ENCODE peak calls at places on chromosomes 3 and 15, in nine cellular contexts. H is DND-41, X is AG09319, Z is PC-3, G is H9, Y is PC-9, E is pancreas, S is neural crest cell, F is progenitor cell of endocrine pancreas. R is an unnamed sample.
A peak's percentile ranks its signal among the peaks of the same experiment; 100 is the strongest.

GRCh38 chr3:110815008-110815583 is 256.5 kb upstream of the NECTIN3 start:
- DNase-seq in H (no peak), X (peak; percentile 39), Z (peak; percentile 84), G (no peak), Y (no peak), E (no peak), S (no peak), F (no peak), R (no peak)

GRCh38 chr15:78212546-78213424 is 21.6 kb downstream of the ACSBG1 start:
- DNase-seq in H (no peak), X (no peak), Z (peak; percentile 87), G (no peak), Y (peak; percentile 85), E (peak; percentile 63), S (no peak), F (no peak), R (peak; percentile 88)

GRCh38 chr3:12175137-12175593 is 16.5 kb upstream of the TIMP4 start:
- DNase-seq in H (no peak), X (no peak), Z (peak; percentile 83), G (no peak), Y (peak; percentile 59), E (no peak), S (no peak), F (no peak), R (no peak)

GRCh38 chr3:107999215-107999775 is 91.5 kb downstream of the CD47 start:
- DNase-seq in H (no peak), X (no peak), Z (peak; percentile 96), G (no peak), Y (peak; percentile 99), E (no peak), S (no peak), F (no peak), R (peak; percentile 62)

GRCh38 chr3:125231895-125232294 is 19.3 kb upstream of the SLC12A8 start:
- DNase-seq in H (no peak), X (no peak), Z (peak; percentile 16), G (no peak), Y (peak; percentile 88), E (no peak), S (no peak), F (no peak), R (no peak)

GRCh38 chr3:195421410-195421809 is 21.4 kb downstream of the ACAP2 start:
- DNase-seq in H (no peak), X (no peak), Z (no peak), G (no peak), Y (no peak), E (no peak), S (no peak), F (no peak), R (no peak)

GRCh38 chr3:66405701-66406091 is 95.1 kb downstream of the LRIG1 start:
- DNase-seq in H (no peak), X (no peak), Z (peak; percentile 11), G (no peak), Y (no peak), E (no peak), S (no peak), F (no peak), R (no peak)

GRCh38 chr3:144162042-144162441 is 190.4 kb downstream of the DIPK2A start:
- DNase-seq in H (no peak), X (peak; percentile 39), Z (peak; percentile 93), G (no peak), Y (peak; percentile 61), E (no peak), S (no peak), F (no peak), R (no peak)

GRCh38 chr15:25743909-25744275 is 119.2 kb downstream of the ATP10A start:
- DNase-seq in H (no peak), X (no peak), Z (no peak), G (no peak), Y (no peak), E (no peak), S (no peak), F (no peak), R (no peak)

GRCh38 chr15:83904107-83904720 is 250.3 kb downstream of the ADAMTSL3 start:
- DNase-seq in H (no peak), X (no peak), Z (no peak), G (no peak), Y (no peak), E (no peak), S (no peak), F (no peak), R (no peak)

GRCh38 chr3:153289334-153289808 is 127.3 kb downstream of the RAP2B start:
- DNase-seq in H (no peak), X (no peak), Z (peak; percentile 64), G (no peak), Y (no peak), E (no peak), S (no peak), F (no peak), R (no peak)

GRCh38 chr3:153293222-153293621 is 131.2 kb downstream of the RAP2B start:
- DNase-seq in H (no peak), X (peak; percentile 28), Z (peak; percentile 18), G (no peak), Y (no peak), E (no peak), S (no peak), F (no peak), R (no peak)

GRCh38 chr3:153291052-153291689 is 129.1 kb downstream of the RAP2B start:
- DNase-seq in H (no peak), X (no peak), Z (peak; percentile 69), G (no peak), Y (no peak), E (no peak), S (no peak), F (no peak), R (peak; percentile 47)

GRCh38 chr3:153287017-153287416 is 125.0 kb downstream of the RAP2B start:
- DNase-seq in H (no peak), X (no peak), Z (peak; percentile 36), G (no peak), Y (no peak), E (no peak), S (no peak), F (no peak), R (no peak)

DNA sequence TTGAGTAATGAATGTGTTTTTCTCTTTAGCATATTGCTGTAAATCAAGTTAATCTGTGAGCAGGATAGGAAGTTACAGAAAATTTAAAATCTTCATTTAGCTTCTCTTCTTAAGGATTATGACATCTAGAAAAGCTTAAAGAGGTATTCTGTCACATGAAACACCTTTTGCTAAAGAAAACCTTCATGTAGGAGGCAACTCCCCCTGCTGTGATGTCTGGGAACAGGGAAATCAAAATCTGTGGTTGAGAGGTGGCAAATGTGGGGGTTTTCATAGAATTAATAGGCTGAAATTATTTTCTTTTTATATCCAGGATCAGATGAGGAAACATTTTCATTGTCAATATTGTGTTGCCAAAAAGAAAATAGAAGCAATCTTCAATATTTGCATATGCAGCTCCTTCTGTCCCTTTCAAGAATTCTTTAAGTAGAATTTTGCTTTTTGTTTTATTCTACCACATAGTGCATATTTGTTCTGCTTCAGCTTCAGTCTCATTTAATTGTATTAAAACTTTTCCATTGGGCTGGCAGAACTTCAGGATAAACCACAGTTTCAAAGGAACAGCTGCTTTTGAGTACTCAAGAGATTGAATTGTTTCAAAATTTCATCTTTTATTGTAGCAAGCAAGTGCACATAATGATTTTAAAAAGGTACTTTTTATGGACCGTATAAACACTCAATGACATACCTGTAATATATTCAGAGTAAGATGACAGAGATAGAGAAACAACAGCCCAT is 128.4 kb downstream of the RAP2B start:
- DNase-seq in H (no peak), X (no peak), Z (peak; percentile 57), G (no peak), Y (no peak), E (no peak), S (no peak), F (no peak), R (peak; percentile 36)
- TF ChIP-seq CTCF in H (no peak), X (peak; percentile 23), Z (peak; percentile 77), G (peak; percentile 24), Y (peak; percentile 55), E (no peak), S (peak; percentile 36), F (no peak), R (peak; percentile 68)

DNA sequence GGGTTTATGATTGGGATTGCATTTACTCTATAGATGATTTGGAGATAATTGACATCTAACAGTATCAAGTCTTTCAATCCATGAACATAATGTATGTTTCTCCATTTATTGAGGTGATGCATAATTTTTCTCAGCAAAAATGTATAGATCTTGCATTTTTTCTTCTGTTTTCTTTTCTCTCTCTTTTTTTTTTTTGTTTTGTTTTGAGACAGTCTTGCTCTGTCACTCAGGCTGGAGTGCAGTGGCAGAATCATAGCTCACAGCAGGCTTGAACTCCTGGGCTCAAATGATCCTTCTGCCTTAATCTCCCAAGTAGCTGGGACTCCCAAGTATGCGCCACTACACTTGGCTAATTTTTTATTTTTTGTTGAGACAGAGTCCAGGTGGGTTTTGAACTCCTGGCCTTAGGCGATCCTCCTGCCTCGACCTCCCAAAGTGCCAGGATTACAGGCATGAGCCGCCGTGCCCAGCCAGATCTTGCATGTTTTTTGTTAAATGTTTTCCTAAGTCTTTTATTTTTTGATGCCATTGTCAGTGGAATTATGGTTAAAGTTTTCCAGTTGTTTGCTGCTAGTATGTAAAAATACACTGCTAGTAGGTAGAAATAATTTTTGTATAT is 3.1 kb downstream of the LMLN start:
- DNase-seq in H (no peak), X (no peak), Z (no peak), G (no peak), Y (peak; percentile 2), E (no peak), S (no peak), F (no peak), R (no peak)
- TF ChIP-seq CTCF in H (no peak), X (no peak), Z (no peak), G (no peak), Y (no peak), E (no peak), S (no peak), F (no peak), R (no peak)

DNA sequence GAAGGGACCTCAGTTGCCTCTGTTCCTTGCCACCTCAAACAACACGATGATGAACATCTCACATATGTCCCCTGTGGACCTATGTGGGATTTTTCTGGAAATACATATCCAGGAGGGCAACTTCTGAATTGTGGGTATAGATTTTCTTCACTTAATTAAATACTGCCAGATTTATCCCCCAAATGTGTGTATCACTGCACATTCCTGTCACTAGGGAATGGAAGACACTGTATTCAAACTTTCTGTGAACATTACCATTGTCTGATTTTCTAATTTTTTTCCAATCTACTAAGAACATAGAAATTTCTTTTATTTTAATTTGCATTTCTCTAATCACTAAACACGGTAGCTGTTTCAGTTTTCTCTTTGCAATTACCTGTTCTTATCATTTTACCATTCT is 102.0 kb upstream of the MRPS22 start:
- DNase-seq in H (no peak), X (no peak), Z (no peak), G (no peak), Y (no peak), E (no peak), S (no peak), F (no peak), R (no peak)
- TF ChIP-seq CTCF in H (no peak), X (peak; percentile 5), Z (no peak), G (no peak), Y (peak; percentile 18), E (no peak), S (peak; percentile 26), F (peak; percentile 23), R (no peak)

DNA sequence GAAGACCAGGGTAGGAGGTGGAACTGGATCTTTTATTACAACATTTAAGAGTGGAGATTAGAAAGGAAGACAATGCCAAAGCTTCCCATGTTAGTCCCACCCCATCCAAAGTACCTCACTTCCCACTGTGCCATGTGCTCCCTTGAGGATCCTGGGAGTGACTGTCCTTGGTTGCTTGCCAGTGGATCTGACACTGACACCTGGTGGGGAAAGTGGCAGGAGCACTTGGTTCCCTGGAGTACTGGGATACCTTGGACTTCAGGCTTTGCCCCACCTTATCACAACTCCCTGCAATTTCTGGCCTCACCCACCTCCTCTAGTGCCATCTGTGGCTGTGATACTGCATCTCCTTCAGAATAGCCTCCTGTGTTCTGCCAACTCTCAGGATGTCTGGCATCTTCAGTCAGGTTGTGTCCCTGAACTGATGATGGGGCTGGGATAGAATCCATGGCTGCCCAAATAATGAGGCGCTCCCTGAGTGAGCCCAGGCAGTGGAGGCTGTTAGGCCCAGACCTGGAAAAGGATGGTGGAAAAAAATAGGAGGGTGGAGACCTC is 1.3 kb downstream of the ELL3 start:
- DNase-seq in H (no peak), X (no peak), Z (peak; percentile 95), G (peak; percentile 76), Y (peak; percentile 39), E (peak; percentile 69), S (peak; percentile 14), F (no peak), R (peak; percentile 49)
- TF ChIP-seq CTCF in H (peak; percentile 40), X (peak; percentile 11), Z (peak; percentile 81), G (peak; percentile 63), Y (peak; percentile 52), E (peak; percentile 21), S (peak; percentile 53), F (peak; percentile 51), R (no peak)

R was measured in Calu3.